ENCODE peak calls at places on chromosomes 2 and 18, in eight cellular contexts. W, R, J, P, Z, T, I and E are unnamed samples.

GRCh38 chr2:26471766-26472706 is 5.9 kb downstream of the OTOF start:
- DNase-seq in J (no peak), W (no peak), T (no peak), P (no peak), R (no peak), Z (no peak), I (no peak), E (no peak)

GRCh38 chr2:204468689-204469429 is 76.4 kb upstream of the PARD3B start:
- DNase-seq in P (no peak), I (no peak), W (no peak), Z (no peak), J (peak), T (no peak), R (no peak), E (no peak)

GRCh38 chr2:149161481-149162225 is 123.2 kb downstream of the LYPD6B start:
- DNase-seq in W (no peak), J (no peak), Z (no peak), R (no peak), P (no peak), I (no peak), T (no peak), E (no peak)

GRCh38 chr18:74146756-74147155 is 878 bp downstream of the FBXO15 start:
- DNase-seq in R (no peak), J (no peak), W (no peak), P (no peak), Z (no peak), I (no peak), T (no peak), E (no peak)

GRCh38 chr2:143948710-143949109 is 571.2 kb downstream of the ZEB2 start:
- DNase-seq in R (no peak), W (no peak), I (no peak), P (no peak), Z (no peak), T (no peak), J (peak), E (no peak)

GRCh38 chr2:75596784-75597183 is 36.0 kb upstream of the EVA1A start:
- DNase-seq in I (no peak), W (no peak), T (no peak), R (no peak), Z (no peak), P (no peak), J (peak), E (no peak)

GRCh38 chr18:11074879-11075278 is 74.5 kb downstream of the PIEZO2 start:
- DNase-seq in W (no peak), T (no peak), Z (no peak), I (no peak), P (no peak), J (no peak), R (no peak), E (no peak)

GRCh38 chr18:13550446-13551304 is 175.7 kb downstream of the FAM210A start:
- DNase-seq in J (no peak), I (no peak), Z (no peak), P (no peak), R (no peak), W (no peak), T (no peak), E (no peak)

GRCh38 chr2:107418713-107419112 is 408.0 kb upstream of the RGPD4 start:
- DNase-seq in I (no peak), R (no peak), J (no peak), T (no peak), W (no peak), P (no peak), Z (no peak), E (no peak)

GRCh38 chr2:39521876-39522517 is 84.9 kb upstream of the MAP4K3 start:
- DNase-seq in P (no peak), Z (no peak), W (no peak), I (no peak), R (no peak), T (no peak), J (no peak), E (no peak)

GRCh38 chr2:128273469-128274081 is 45.1 kb downstream of the HS6ST1 start:
- DNase-seq in I (no peak), J (no peak), Z (no peak), T (no peak), P (no peak), W (no peak), R (peak), E (peak)

GRCh38 chr18:48813833-48814489 is 136.8 kb downstream of the SMAD7 start:
- DNase-seq in P (no peak), R (peak), J (peak), I (peak), T (no peak), W (no peak), Z (peak), E (peak)

GRCh38 chr18:76687271-76688006 is 134.9 kb upstream of the ZNF236 start:
- DNase-seq in R (no peak), Z (no peak), T (peak), P (no peak), J (peak), I (no peak), W (no peak), E (no peak)

GRCh38 chr2:204197601-204198000 is 261.0 kb downstream of the ICOS start:
- DNase-seq in W (no peak), Z (no peak), P (no peak), T (no peak), I (no peak), R (no peak), J (no peak), E (no peak)

GRCh38 chr2:157319795-157320194 is 5.8 kb downstream of the ERMN start:
- DNase-seq in R (no peak), I (no peak), J (no peak), Z (no peak), T (no peak), W (no peak), P (no peak), E (no peak)

GRCh38 chr2:3099145-3099859 is 278.3 kb downstream of the EIPR1 start:
- DNase-seq in R (no peak), P (no peak), W (no peak), I (peak), T (no peak), J (no peak), Z (no peak), E (no peak)

GRCh38 chr2:120108049-120108448 is 95.2 kb downstream of the EPB41L5 start:
- DNase-seq in P (no peak), R (no peak), T (peak), W (no peak), I (peak), J (peak), Z (no peak), E (no peak)

GRCh38 chr2:155382781-155383180 is 684.3 kb downstream of the KCNJ3 start:
- DNase-seq in R (no peak), Z (no peak), J (no peak), I (no peak), T (no peak), P (no peak), W (no peak), E (no peak)

GRCh38 chr18:72999971-73000607 is 132.3 kb upstream of the NETO1 start:
- DNase-seq in Z (no peak), P (no peak), J (peak), R (no peak), I (no peak), W (no peak), T (no peak), E (no peak)

GRCh38 chr2:152440460-152440859 is 105.5 kb downstream of the FMNL2 start:
- DNase-seq in Z (no peak), R (no peak), T (no peak), W (no peak), J (peak), P (no peak), I (no peak), E (no peak)